ENCODE peak calls at places on chromosomes 16 and 17, in eight cellular contexts. C is GM23248, G is HCT116, H is GM23338, A is SK-N-SH, S is OCI-LY7, W is fibroblast of lung, Y is neuronal stem cell. N is an unnamed sample.

GRCh38 chr17:39688475-39688835 is 598 bp upstream of the PGAP3 start:
- DNase-seq in C (peak), G (no peak), H (no peak), A (no peak), S (no peak), W (no peak), Y (no peak), N (no peak)

GRCh38 chr17:59846391-59847165 is 46.2 kb downstream of the TUBD1 start:
- DNase-seq in C (peak), G (peak), H (peak), A (no peak), S (peak), W (peak), Y (no peak), N (no peak)

GRCh38 chr17:29789186-29790170 is 140.6 kb downstream of the SSH2 start:
- DNase-seq in C (peak), G (no peak), H (no peak), A (no peak), S (no peak), W (peak), Y (no peak), N (peak)

GRCh38 chr16:21001262-21001661 is 100.7 kb downstream of the LYRM1 start:
- DNase-seq in C (peak), G (peak), H (peak), A (peak), S (peak), W (peak), Y (peak), N (peak)

GRCh38 chr17:10556301-10557005 is 7.0 kb upstream of the MYH2 start:
- DNase-seq in C (peak), G (no peak), H (no peak), A (no peak), S (no peak), W (no peak), Y (no peak), N (no peak)

GRCh38 chr17:45686250-45686649 is 97.9 kb upstream of the CRHR1 start:
- DNase-seq in C (no peak), G (no peak), H (no peak), A (no peak), S (no peak), W (no peak), Y (no peak), N (no peak)

GRCh38 chr17:63645775-63646491 is 23.7 kb downstream of the MAP3K3 start:
- DNase-seq in C (no peak), G (no peak), H (no peak), A (no peak), S (no peak), W (peak), Y (no peak), N (no peak)

GRCh38 chr17:79627184-79627765 is 16.4 kb upstream of the RBFOX3 start:
- DNase-seq in C (no peak), G (no peak), H (no peak), A (peak), S (no peak), W (no peak), Y (no peak), N (no peak)

GRCh38 chr16:10946308-10946707 is 1.9 kb downstream of the CLEC16A start:
- DNase-seq in C (no peak), G (no peak), H (peak), A (no peak), S (no peak), W (peak), Y (no peak), N (peak)

GRCh38 chr17:79505199-79505598 is 105.7 kb downstream of the RBFOX3 start:
- DNase-seq in C (no peak), G (no peak), H (no peak), A (no peak), S (no peak), W (no peak), Y (no peak), N (no peak)

GRCh38 chr16:79605999-79606398 is 5.5 kb upstream of the MAF start:
- DNase-seq in C (peak), G (no peak), H (peak), A (no peak), S (no peak), W (peak), Y (no peak), N (peak)

GRCh38 chr17:2634361-2634960 is 41.0 kb downstream of the PAFAH1B1 start:
- DNase-seq in C (peak), G (peak), H (peak), A (no peak), S (no peak), W (peak), Y (no peak), N (no peak)

GRCh38 chr16:72987480-72987901 is 60.4 kb downstream of the ZFHX3 start:
- DNase-seq in C (no peak), G (no peak), H (no peak), A (no peak), S (no peak), W (no peak), Y (no peak), N (no peak)

DNA sequence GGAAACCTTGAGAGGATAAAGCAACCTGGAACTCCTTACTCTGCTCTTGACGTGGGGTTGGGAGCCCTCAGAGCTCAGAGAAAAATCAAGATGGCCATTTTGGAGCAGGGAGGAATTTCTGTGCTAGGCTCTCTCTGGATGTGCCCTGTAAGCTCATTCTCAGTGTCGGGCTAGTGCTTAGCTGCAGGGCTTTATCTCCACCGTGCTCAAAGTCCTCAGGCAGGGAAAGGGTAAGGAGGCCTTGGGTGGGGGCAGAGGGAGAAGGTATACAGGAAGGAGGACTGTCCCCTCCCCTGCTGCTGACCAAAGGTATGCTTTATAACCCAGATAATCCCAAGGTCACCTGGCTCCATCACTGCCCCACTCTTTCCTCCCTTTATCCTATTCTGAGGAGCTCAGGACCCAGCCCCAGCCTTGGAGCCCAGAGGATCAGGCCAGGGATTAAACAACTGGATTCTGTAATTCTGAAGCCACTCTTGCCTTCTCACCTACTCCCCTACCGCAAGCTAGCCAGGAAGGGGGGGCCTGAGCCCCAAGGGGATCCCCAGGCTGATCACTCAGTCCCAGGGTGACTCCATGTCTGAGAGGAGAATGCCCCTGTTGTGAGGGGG is 1.1 kb downstream of the DHRS11 start:
- DNase-seq in C (no peak), G (no peak), H (peak), A (no peak), S (no peak), W (no peak), Y (no peak), N (no peak)
- H3K27ac ChIP-seq in C (no peak), G (peak), H (peak), A (no peak), S (no peak), W (no peak), Y (no peak), N (no peak)

GRCh38 chr16:87583453-87584131 is 18.7 kb upstream of the JPH3 start:
- DNase-seq in C (peak), G (no peak), H (peak), A (no peak), S (no peak), W (peak), Y (no peak), N (no peak)

GRCh38 chr16:87582221-87582965 is 19.9 kb upstream of the JPH3 start:
- DNase-seq in C (peak), G (no peak), H (peak), A (peak), S (no peak), W (peak), Y (no peak), N (peak)

GRCh38 chr16:87582966-87583325 is 19.4 kb upstream of the JPH3 start:
- DNase-seq in C (no peak), G (no peak), H (no peak), A (no peak), S (no peak), W (no peak), Y (no peak), N (no peak)

GRCh38 chr16:87580855-87581261 is 21.4 kb upstream of the JPH3 start:
- DNase-seq in C (peak), G (no peak), H (peak), A (peak), S (no peak), W (peak), Y (no peak), N (no peak)

GRCh38 chr16:87581867-87582220 is 20.5 kb upstream of the JPH3 start:
- DNase-seq in C (peak), G (peak), H (no peak), A (peak), S (no peak), W (peak), Y (no peak), N (no peak)
- H3K4me2 ChIP-seq in C (peak), G (peak), H (peak), A (peak), S (no peak), W (peak), Y (no peak), N (no peak)

DNA sequence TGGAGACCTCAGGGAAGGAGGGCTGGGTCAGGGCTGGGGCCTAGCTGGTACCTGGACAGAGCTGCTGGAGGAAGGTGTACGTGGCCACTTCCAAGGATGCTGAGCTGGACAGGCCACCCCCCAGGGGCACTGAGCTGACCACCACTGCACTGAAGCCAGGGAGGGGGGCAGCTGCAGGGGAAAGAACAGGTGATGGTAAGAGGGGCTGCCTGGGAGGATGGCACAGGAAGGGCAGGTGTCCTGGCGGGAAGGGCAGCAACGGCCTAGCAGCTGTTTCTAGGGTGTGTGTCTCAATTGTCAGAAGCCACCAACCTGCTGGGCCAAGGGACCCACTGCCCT is 1.8 kb downstream of the GALK1 start:
- DNase-seq in C (no peak), G (no peak), H (no peak), A (no peak), S (no peak), W (no peak), Y (no peak), N (no peak)
- H3K27ac ChIP-seq in C (no peak), G (peak), H (no peak), A (no peak), S (no peak), W (no peak), Y (no peak), N (no peak)

GRCh38 chr16:54493076-54493475 is 206.5 kb upstream of the IRX3 start:
- DNase-seq in C (peak), G (no peak), H (no peak), A (no peak), S (no peak), W (peak), Y (no peak), N (no peak)
- H3K4me2 ChIP-seq in C (no peak), G (no peak), H (no peak), A (no peak), S (no peak), W (no peak), Y (no peak), N (no peak)

GRCh38 chr16:69709456-69710084 is 16.8 kb downstream of the NQO1 start:
- DNase-seq in C (peak), G (peak), H (peak), A (peak), S (peak), W (peak), Y (peak), N (peak)

GRCh38 chr16:69711115-69711740 is 15.1 kb downstream of the NQO1 start:
- DNase-seq in C (peak), G (peak), H (no peak), A (no peak), S (no peak), W (peak), Y (no peak), N (no peak)

GRCh38 chr16:69717066-69717465 is 9.3 kb downstream of the NQO1 start:
- DNase-seq in C (no peak), G (no peak), H (no peak), A (no peak), S (no peak), W (no peak), Y (no peak), N (no peak)

GRCh38 chr16:69712277-69712676 is 14.1 kb downstream of the NQO1 start:
- DNase-seq in C (no peak), G (no peak), H (no peak), A (no peak), S (no peak), W (no peak), Y (no peak), N (no peak)

DNA sequence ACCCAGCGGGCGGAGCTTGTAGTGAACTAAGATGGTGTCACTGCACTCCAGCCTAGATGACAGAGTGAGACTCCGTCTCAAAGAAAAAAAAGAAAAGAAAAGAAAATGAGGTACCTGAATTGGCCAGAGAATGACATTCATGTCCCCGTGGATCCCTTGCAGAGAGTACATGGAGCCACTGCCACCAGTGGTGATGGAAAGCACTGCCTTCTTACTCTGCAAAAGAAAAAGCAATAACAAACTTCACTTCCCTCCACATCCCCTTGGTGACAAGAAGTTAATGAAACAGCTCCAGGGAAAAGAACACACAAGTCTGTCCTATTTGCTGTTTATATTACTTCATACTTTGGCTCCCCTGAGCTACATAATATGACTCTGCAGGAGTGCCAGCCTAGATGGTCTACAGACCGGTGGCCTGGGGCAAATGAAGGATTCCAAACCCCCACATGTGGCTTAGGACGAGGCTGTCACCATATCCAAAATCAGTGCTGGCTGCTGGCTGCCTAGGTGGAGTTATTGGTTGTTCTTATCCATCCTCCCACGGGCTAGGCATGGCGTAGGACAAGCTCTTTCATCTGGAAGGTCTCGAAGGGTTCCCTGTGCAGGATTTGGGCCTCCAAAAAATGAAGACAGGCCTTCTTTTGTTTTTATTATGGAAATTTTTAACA is 13.3 kb downstream of the NQO1 start:
- DNase-seq in C (no peak), G (no peak), H (no peak), A (no peak), S (no peak), W (no peak), Y (no peak), N (no peak)
- H3K27ac ChIP-seq in C (no peak), G (peak), H (no peak), A (no peak), S (no peak), W (no peak), Y (no peak), N (no peak)

GRCh38 chr17:82956726-82957468 is 117.1 kb upstream of the ZNF750 start:
- DNase-seq in C (no peak), G (no peak), H (no peak), A (no peak), S (no peak), W (no peak), Y (no peak), N (no peak)
- H3K4me2 ChIP-seq in C (no peak), G (no peak), H (no peak), A (no peak), S (no peak), W (no peak), Y (no peak), N (no peak)

DNA sequence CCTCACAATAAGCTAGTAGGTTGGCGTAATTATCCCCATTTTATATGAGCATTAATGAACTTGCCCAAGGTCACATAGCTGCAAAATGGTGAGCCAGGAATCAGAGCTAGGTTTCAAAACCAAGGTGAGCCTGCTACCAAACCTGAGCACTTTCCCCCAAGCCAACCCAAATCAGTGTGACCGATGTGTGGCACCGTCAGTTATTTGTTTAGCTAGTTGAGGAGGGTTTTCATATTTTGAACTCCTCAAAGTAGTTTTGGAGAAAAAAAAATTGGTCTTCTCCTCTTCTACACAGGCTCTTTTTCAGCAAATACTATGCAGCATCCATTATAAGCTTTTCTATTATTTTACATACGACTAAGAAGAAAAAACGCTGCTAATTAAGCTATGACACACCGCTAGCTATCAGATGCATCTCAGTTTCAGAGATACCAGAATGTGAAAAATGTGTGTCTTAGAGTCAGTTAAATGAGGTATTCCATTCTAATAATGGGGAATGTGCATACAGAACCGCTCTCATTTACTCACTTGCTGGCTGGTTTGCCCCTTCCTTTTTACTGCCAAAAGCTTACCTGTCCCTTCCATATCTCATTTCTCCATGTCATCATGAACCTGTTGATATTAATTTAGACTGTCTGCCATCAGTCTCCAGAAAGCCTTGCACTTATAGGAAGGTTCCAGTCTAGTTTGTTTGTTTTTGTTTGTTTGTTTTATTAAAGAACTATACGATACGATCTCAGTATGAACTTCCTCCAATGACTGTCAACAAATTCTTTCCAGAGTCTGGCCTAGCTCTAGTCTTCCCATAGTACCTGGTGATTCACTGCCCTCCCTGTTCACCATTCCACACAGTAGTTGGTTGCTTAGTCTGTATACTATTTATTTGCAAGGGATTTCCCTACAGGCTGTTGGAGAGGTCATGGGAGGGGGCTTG is 2.2 kb upstream of the TBX4 start:
- DNase-seq in C (no peak), G (no peak), H (no peak), A (no peak), S (no peak), W (no peak), Y (no peak), N (no peak)
- H3K27ac ChIP-seq in C (no peak), G (no peak), H (no peak), A (no peak), S (no peak), W (no peak), Y (no peak), N (no peak)

GRCh38 chr17:46773676-46774075 is 44.8 kb downstream of the WNT3 start:
- DNase-seq in C (no peak), G (no peak), H (no peak), A (no peak), S (no peak), W (no peak), Y (no peak), N (no peak)

GRCh38 chr17:46770818-46771600 is 47.5 kb downstream of the WNT3 start:
- DNase-seq in C (peak), G (no peak), H (peak), A (peak), S (peak), W (peak), Y (peak), N (peak)

GRCh38 chr17:46772879-46773620 is 45.4 kb downstream of the WNT3 start:
- DNase-seq in C (no peak), G (no peak), H (no peak), A (peak), S (peak), W (no peak), Y (no peak), N (no peak)

GRCh38 chr17:46771601-46772012 is 46.9 kb downstream of the WNT3 start:
- DNase-seq in C (peak), G (no peak), H (peak), A (peak), S (peak), W (peak), Y (peak), N (no peak)

GRCh38 chr17:46772013-46772878 is 46.2 kb downstream of the WNT3 start:
- DNase-seq in C (peak), G (no peak), H (peak), A (no peak), S (no peak), W (no peak), Y (peak), N (peak)
- H3K4me2 ChIP-seq in C (peak), G (peak), H (peak), A (peak), S (peak), W (peak), Y (peak), N (peak)

DNA sequence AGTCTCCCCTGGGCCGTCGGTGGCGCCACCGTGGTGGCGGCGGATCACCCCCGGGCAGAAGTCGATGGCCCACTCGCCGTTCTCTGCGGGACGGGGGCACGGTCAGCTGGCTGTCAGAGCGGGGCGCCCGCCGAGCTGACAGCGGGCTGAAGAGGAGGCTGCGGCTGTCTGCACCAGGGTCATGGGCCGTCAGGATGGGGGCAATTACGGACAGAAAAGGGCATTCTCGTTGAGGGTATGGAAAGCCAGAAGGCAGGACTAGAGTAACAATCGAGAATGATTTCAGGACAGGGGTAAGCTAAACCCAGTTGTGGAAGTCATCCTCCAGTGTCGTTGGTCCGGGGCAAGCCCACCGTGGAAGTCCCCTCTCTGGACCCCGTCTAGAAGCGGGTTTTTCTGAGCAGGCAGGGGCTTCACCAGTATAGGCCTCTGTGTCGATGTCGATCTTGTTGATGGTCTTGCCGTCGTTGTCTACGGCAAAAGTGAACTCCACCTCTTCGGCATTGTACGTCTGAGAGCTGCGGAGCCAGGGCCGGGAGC is 1.7 kb downstream of the CHRNE start:
- DNase-seq in C (no peak), G (no peak), H (no peak), A (no peak), S (no peak), W (no peak), Y (no peak), N (no peak)
- H3K27ac ChIP-seq in C (no peak), G (no peak), H (no peak), A (no peak), S (no peak), W (no peak), Y (no peak), N (no peak)